ENCODE peak calls at places on chromosomes 4 and X, in ten cellular contexts. One of them, this sample, is unnamed.
A peak's percentile ranks its signal among the peaks of the same experiment; 100 is the strongest.

GRCh38 chr4:158481811-158482210 is 39.9 kb upstream of the RXFP1 start:
- DNase-seq in fibroblast of mammary gland: no peak
- DNase-seq in NCI-H187: no peak
- DNase-seq in NCI-H1436: no peak
- DNase-seq in natural killer cell: no peak
- DNase-seq in CD8-positive, alpha-beta T cell: no peak
- DNase-seq in activated T-helper 2 cell treated with anti-CD3 and anti-CD28 coated beads, Interferon-gamma antibody, Interleukin-2, Interleukin-4, amounts not matched to agents 10 μg/mL and 5 μg/mL and 100 μg/mL, durations not matched to agents 14 hours and 24 hours and 36 hours: no peak
- DNase-seq in DMS153: no peak
- DNase-seq in bronchial epithelial cell: no peak
- DNase-seq in amniotic epithelial cell: no peak
- DNase-seq in this sample: no peak

GRCh38 chr4:132076829-132077228 is 1072.3 kb upstream of the PCDH10 start:
- DNase-seq in natural killer cell: no peak
- DNase-seq in amniotic epithelial cell: no peak
- DNase-seq in DMS153: no peak
- DNase-seq in bronchial epithelial cell: no peak
- DNase-seq in activated T-helper 2 cell treated with anti-CD3 and anti-CD28 coated beads, Interferon-gamma antibody, Interleukin-2, Interleukin-4, amounts not matched to agents 10 μg/mL and 5 μg/mL and 100 μg/mL, durations not matched to agents 14 hours and 24 hours and 36 hours: no peak
- DNase-seq in CD8-positive, alpha-beta T cell: no peak
- DNase-seq in NCI-H187: no peak
- DNase-seq in NCI-H1436: no peak
- DNase-seq in fibroblast of mammary gland: no peak
- DNase-seq in this sample: no peak

GRCh38 chrX:119071381-119071780 is 1.4 kb upstream of the CT47C1 start:
- DNase-seq in activated T-helper 2 cell treated with anti-CD3 and anti-CD28 coated beads, Interferon-gamma antibody, Interleukin-2, Interleukin-4, amounts not matched to agents 10 μg/mL and 5 μg/mL and 100 μg/mL, durations not matched to agents 14 hours and 24 hours and 36 hours: no peak
- DNase-seq in CD8-positive, alpha-beta T cell: no peak
- DNase-seq in natural killer cell: no peak
- DNase-seq in fibroblast of mammary gland: no peak
- DNase-seq in DMS153: no peak
- DNase-seq in amniotic epithelial cell: no peak
- DNase-seq in NCI-H1436: no peak
- DNase-seq in NCI-H187: no peak
- DNase-seq in bronchial epithelial cell: no peak
- DNase-seq in this sample: no peak

GRCh38 chr4:123444298-123444731 is 47.7 kb downstream of the SPRY1 start:
- DNase-seq in fibroblast of mammary gland: peak; percentile 29
- DNase-seq in bronchial epithelial cell: no peak
- DNase-seq in DMS153: no peak
- DNase-seq in CD8-positive, alpha-beta T cell: peak; percentile 5
- DNase-seq in NCI-H187: no peak
- DNase-seq in natural killer cell: no peak
- DNase-seq in amniotic epithelial cell: peak; percentile 60
- DNase-seq in NCI-H1436: no peak
- DNase-seq in activated T-helper 2 cell treated with anti-CD3 and anti-CD28 coated beads, Interferon-gamma antibody, Interleukin-2, Interleukin-4, amounts not matched to agents 10 μg/mL and 5 μg/mL and 100 μg/mL, durations not matched to agents 14 hours and 24 hours and 36 hours: peak; percentile 28
- DNase-seq in this sample: no peak

GRCh38 chr4:156006192-156006591 is 52.5 kb upstream of the CTSO start:
- DNase-seq in activated T-helper 2 cell treated with anti-CD3 and anti-CD28 coated beads, Interferon-gamma antibody, Interleukin-2, Interleukin-4, amounts not matched to agents 10 μg/mL and 5 μg/mL and 100 μg/mL, durations not matched to agents 14 hours and 24 hours and 36 hours: no peak
- DNase-seq in amniotic epithelial cell: no peak
- DNase-seq in CD8-positive, alpha-beta T cell: no peak
- DNase-seq in NCI-H1436: no peak
- DNase-seq in NCI-H187: no peak
- DNase-seq in fibroblast of mammary gland: no peak
- DNase-seq in DMS153: no peak
- DNase-seq in bronchial epithelial cell: no peak
- DNase-seq in natural killer cell: no peak
- DNase-seq in this sample: no peak

GRCh38 chr4:45072981-45073380 is 346.6 kb upstream of the GNPDA2 start:
- DNase-seq in NCI-H1436: no peak
- DNase-seq in CD8-positive, alpha-beta T cell: no peak
- DNase-seq in bronchial epithelial cell: no peak
- DNase-seq in amniotic epithelial cell: no peak
- DNase-seq in activated T-helper 2 cell treated with anti-CD3 and anti-CD28 coated beads, Interferon-gamma antibody, Interleukin-2, Interleukin-4, amounts not matched to agents 10 μg/mL and 5 μg/mL and 100 μg/mL, durations not matched to agents 14 hours and 24 hours and 36 hours: no peak
- DNase-seq in DMS153: no peak
- DNase-seq in natural killer cell: no peak
- DNase-seq in fibroblast of mammary gland: no peak
- DNase-seq in NCI-H187: no peak
- DNase-seq in this sample: no peak

GRCh38 chrX:120485562-120486520 is 16.7 kb upstream of the LAMP2 start:
- DNase-seq in bronchial epithelial cell: peak; percentile 77
- DNase-seq in NCI-H187: peak; percentile 51
- DNase-seq in NCI-H1436: peak; percentile 77
- DNase-seq in amniotic epithelial cell: peak; percentile 77
- DNase-seq in DMS153: peak; percentile 93
- DNase-seq in CD8-positive, alpha-beta T cell: peak; percentile 17
- DNase-seq in fibroblast of mammary gland: peak; percentile 87
- DNase-seq in activated T-helper 2 cell treated with anti-CD3 and anti-CD28 coated beads, Interferon-gamma antibody, Interleukin-2, Interleukin-4, amounts not matched to agents 10 μg/mL and 5 μg/mL and 100 μg/mL, durations not matched to agents 14 hours and 24 hours and 36 hours: peak; percentile 50
- DNase-seq in natural killer cell: peak; percentile 21
- DNase-seq in this sample: peak; percentile 72

GRCh38 chr4:182873726-182874125 is 43.5 kb downstream of the DCTD start:
- DNase-seq in NCI-H1436: no peak
- DNase-seq in fibroblast of mammary gland: no peak
- DNase-seq in CD8-positive, alpha-beta T cell: no peak
- DNase-seq in NCI-H187: no peak
- DNase-seq in natural killer cell: no peak
- DNase-seq in bronchial epithelial cell: no peak
- DNase-seq in amniotic epithelial cell: no peak
- DNase-seq in DMS153: no peak
- DNase-seq in activated T-helper 2 cell treated with anti-CD3 and anti-CD28 coated beads, Interferon-gamma antibody, Interleukin-2, Interleukin-4, amounts not matched to agents 10 μg/mL and 5 μg/mL and 100 μg/mL, durations not matched to agents 14 hours and 24 hours and 36 hours: no peak
- DNase-seq in this sample: no peak

GRCh38 chr4:15870079-15870478 is 68.5 kb downstream of the FGFBP1 start:
- DNase-seq in fibroblast of mammary gland: no peak
- DNase-seq in activated T-helper 2 cell treated with anti-CD3 and anti-CD28 coated beads, Interferon-gamma antibody, Interleukin-2, Interleukin-4, amounts not matched to agents 10 μg/mL and 5 μg/mL and 100 μg/mL, durations not matched to agents 14 hours and 24 hours and 36 hours: no peak
- DNase-seq in natural killer cell: no peak
- DNase-seq in NCI-H187: no peak
- DNase-seq in CD8-positive, alpha-beta T cell: no peak
- DNase-seq in DMS153: peak; percentile 86
- DNase-seq in bronchial epithelial cell: no peak
- DNase-seq in NCI-H1436: no peak
- DNase-seq in amniotic epithelial cell: no peak
- DNase-seq in this sample: no peak

GRCh38 chr4:128517739-128518510 is 230.3 kb upstream of the PGRMC2 start:
- DNase-seq in NCI-H187: no peak
- DNase-seq in bronchial epithelial cell: peak; percentile 91
- DNase-seq in natural killer cell: no peak
- DNase-seq in CD8-positive, alpha-beta T cell: no peak
- DNase-seq in fibroblast of mammary gland: peak; percentile 98
- DNase-seq in amniotic epithelial cell: peak; percentile 95
- DNase-seq in activated T-helper 2 cell treated with anti-CD3 and anti-CD28 coated beads, Interferon-gamma antibody, Interleukin-2, Interleukin-4, amounts not matched to agents 10 μg/mL and 5 μg/mL and 100 μg/mL, durations not matched to agents 14 hours and 24 hours and 36 hours: no peak
- DNase-seq in DMS153: no peak
- DNase-seq in NCI-H1436: no peak
- DNase-seq in this sample: peak; percentile 58

GRCh38 chr4:118950929-118951570 is 62.4 kb downstream of the SYNPO2 start:
- DNase-seq in CD8-positive, alpha-beta T cell: no peak
- DNase-seq in amniotic epithelial cell: no peak
- DNase-seq in DMS153: no peak
- DNase-seq in NCI-H1436: no peak
- DNase-seq in natural killer cell: no peak
- DNase-seq in bronchial epithelial cell: no peak
- DNase-seq in activated T-helper 2 cell treated with anti-CD3 and anti-CD28 coated beads, Interferon-gamma antibody, Interleukin-2, Interleukin-4, amounts not matched to agents 10 μg/mL and 5 μg/mL and 100 μg/mL, durations not matched to agents 14 hours and 24 hours and 36 hours: no peak
- DNase-seq in NCI-H187: no peak
- DNase-seq in fibroblast of mammary gland: no peak
- DNase-seq in this sample: no peak

GRCh38 chr4:77015390-77015789 is 60.4 kb downstream of the CCNI start:
- DNase-seq in amniotic epithelial cell: peak; percentile 65
- DNase-seq in NCI-H187: no peak
- DNase-seq in bronchial epithelial cell: no peak
- DNase-seq in NCI-H1436: no peak
- DNase-seq in DMS153: no peak
- DNase-seq in natural killer cell: no peak
- DNase-seq in CD8-positive, alpha-beta T cell: no peak
- DNase-seq in activated T-helper 2 cell treated with anti-CD3 and anti-CD28 coated beads, Interferon-gamma antibody, Interleukin-2, Interleukin-4, amounts not matched to agents 10 μg/mL and 5 μg/mL and 100 μg/mL, durations not matched to agents 14 hours and 24 hours and 36 hours: no peak
- DNase-seq in fibroblast of mammary gland: peak; percentile 75
- DNase-seq in this sample: no peak

GRCh38 chr4:1342003-1342402 is 5.0 kb upstream of the UVSSA start:
- DNase-seq in NCI-H187: no peak
- DNase-seq in DMS153: no peak
- DNase-seq in NCI-H1436: no peak
- DNase-seq in activated T-helper 2 cell treated with anti-CD3 and anti-CD28 coated beads, Interferon-gamma antibody, Interleukin-2, Interleukin-4, amounts not matched to agents 10 μg/mL and 5 μg/mL and 100 μg/mL, durations not matched to agents 14 hours and 24 hours and 36 hours: no peak
- DNase-seq in bronchial epithelial cell: no peak
- DNase-seq in amniotic epithelial cell: no peak
- DNase-seq in CD8-positive, alpha-beta T cell: no peak
- DNase-seq in fibroblast of mammary gland: peak; percentile 31
- DNase-seq in natural killer cell: no peak
- DNase-seq in this sample: no peak